ENCODE peak calls at places on chromosome X, in nine cellular contexts. N, M, P, Z, H, S, L, W and F are unnamed samples.

GRCh38 chrX:13147147-13147546 is 102.7 kb upstream of the FAM9C start:
- DNase-seq in S (no peak), W (no peak), N (no peak), H (no peak), M (no peak), Z (no peak), P (no peak), L (no peak), F (no peak)

GRCh38 chrX:4547218-4547836 is 833.9 kb upstream of the PRKX start:
- DNase-seq in W (peak), P (peak), M (no peak), L (peak), Z (peak), S (peak), H (peak), N (peak), F (peak)

GRCh38 chrX:76802698-76803097 is 375.2 kb downstream of the MAGEE1 start:
- DNase-seq in L (no peak), M (no peak), Z (peak), H (no peak), S (peak), W (no peak), N (no peak), P (no peak), F (no peak)

GRCh38 chrX:119069762-119070161 is 3.0 kb upstream of the CT47C1 start:
- DNase-seq in S (no peak), L (no peak), Z (no peak), H (no peak), P (no peak), N (no peak), M (no peak), W (no peak), F (no peak)

GRCh38 chrX:45762699-45763647 is 562.3 kb upstream of the DIPK2B start:
- DNase-seq in W (peak), Z (no peak), S (no peak), H (no peak), L (no peak), P (no peak), N (no peak), M (no peak), F (no peak)

GRCh38 chrX:97446298-97446882 is 562.7 kb downstream of the RPA4 start:
- DNase-seq in S (peak), Z (peak), W (no peak), L (no peak), M (no peak), P (peak), H (no peak), N (no peak), F (peak)

GRCh38 chrX:74453178-74453577 is 31.9 kb downstream of the SLC16A2 start:
- DNase-seq in Z (no peak), M (no peak), H (no peak), W (no peak), P (no peak), N (no peak), S (no peak), L (no peak), F (no peak)

GRCh38 chrX:16589211-16589610 is 60.7 kb upstream of the S100G start:
- DNase-seq in P (no peak), S (peak), Z (peak), W (peak), H (peak), L (no peak), M (no peak), N (no peak), F (peak)

GRCh38 chrX:68732906-68733493 is 85.5 kb downstream of the STARD8 start:
- DNase-seq in L (peak), Z (peak), S (peak), W (peak), M (no peak), H (peak), N (no peak), P (peak), F (peak)

GRCh38 chrX:129983575-129984131 is 1.2 kb downstream of the BCORL1 start:
- DNase-seq in P (peak), L (peak), N (no peak), Z (no peak), S (no peak), W (peak), M (no peak), H (no peak), F (no peak)

GRCh38 chrX:110964761-110965160 is 131.2 kb upstream of the PAK3 start:
- DNase-seq in L (no peak), N (peak), P (no peak), H (no peak), M (no peak), Z (no peak), W (no peak), S (no peak), F (no peak)

GRCh38 chrX:10754445-10754844 is 134.1 kb upstream of the MID1 start:
- DNase-seq in W (no peak), P (no peak), Z (no peak), N (no peak), S (no peak), M (no peak), H (no peak), L (no peak), F (no peak)

GRCh38 chrX:39477438-39478120 is 620.2 kb downstream of the BCOR start:
- DNase-seq in M (no peak), N (no peak), S (no peak), L (peak), Z (no peak), P (no peak), W (no peak), H (peak), F (no peak)

GRCh38 chrX:6909396-6909795 is 238.1 kb upstream of the STS start:
- DNase-seq in Z (no peak), H (no peak), M (no peak), P (no peak), S (no peak), N (no peak), L (no peak), W (no peak), F (no peak)

GRCh38 chrX:121308276-121308805 is 260.9 kb downstream of the GLUD2 start:
- DNase-seq in M (no peak), S (peak), W (peak), Z (peak), H (peak), N (peak), L (peak), P (peak), F (no peak)

GRCh38 chrX:19627081-19627480 is 111.8 kb upstream of the MAP3K15 start:
- DNase-seq in S (peak), M (no peak), H (no peak), Z (peak), N (peak), L (no peak), P (no peak), W (no peak), F (no peak)

GRCh38 chrX:152915541-152916241 is 17.8 kb downstream of the ZNF185 start:
- DNase-seq in H (peak), P (peak), L (peak), S (peak), W (peak), N (peak), Z (peak), M (no peak), F (peak)

GRCh38 chrX:6227445-6227820 is 1.2 kb downstream of the NLGN4X start:
- DNase-seq in M (no peak), L (no peak), H (no peak), N (no peak), P (no peak), Z (no peak), S (no peak), W (no peak), F (no peak)

GRCh38 chrX:41890026-41890423 is 33.3 kb downstream of the CASK start:
- DNase-seq in M (no peak), P (no peak), S (no peak), W (no peak), N (no peak), L (no peak), H (no peak), Z (no peak), F (no peak)

GRCh38 chrX:45322382-45322781 is 121.7 kb upstream of the DIPK2B start:
- DNase-seq in H (peak), M (no peak), Z (peak), S (peak), L (no peak), N (peak), P (peak), W (peak), F (peak)

GRCh38 chrX:103681443-103681842 is 5.1 kb downstream of the MORF4L2 start:
- DNase-seq in N (no peak), M (no peak), W (no peak), P (no peak), L (no peak), H (no peak), S (no peak), Z (peak), F (no peak)

GRCh38 chrX:151722241-151722846 is 6.5 kb downstream of the FATE1 start:
- DNase-seq in S (peak), W (peak), P (no peak), L (no peak), Z (peak), M (no peak), N (no peak), H (no peak), F (no peak)